ENCODE peak calls at places on chromosomes 7 and 10, in four cellular contexts. One of them, this sample, is unnamed.

GRCh38 chr10:96794786-96795733 is 37.0 kb upstream of the LCOR start:
- DNase-seq in IMR-90: no peak
- DNase-seq in H1: no peak
- DNase-seq in GM12878: no peak
- DNase-seq in this sample: no peak

GRCh38 chr7:117871778-117872538 is 1.3 kb downstream of the CTTNBP2 start:
- DNase-seq in IMR-90: no peak
- DNase-seq in H1: peak; percentile 68
- DNase-seq in GM12878: no peak
- DNase-seq in this sample: no peak

GRCh38 chr10:132714906-132715790 is 70.8 kb downstream of the NKX6-2 start:
- DNase-seq in IMR-90: no peak
- DNase-seq in GM12878: no peak
- DNase-seq in H1: no peak
- DNase-seq in this sample: no peak

GRCh38 chr10:1376384-1376945 is 320.3 kb downstream of the WDR37 start:
- DNase-seq in H1: peak; percentile 43
- DNase-seq in GM12878: no peak
- DNase-seq in IMR-90: no peak
- DNase-seq in this sample: no peak

GRCh38 chr10:113825791-113826190 is 28.1 kb downstream of the DCLRE1A start:
- DNase-seq in IMR-90: peak; percentile 33
- DNase-seq in H1: no peak
- DNase-seq in GM12878: no peak
- DNase-seq in this sample: no peak

GRCh38 chr7:117219485-117219884 is 103.4 kb downstream of the WNT2 start:
- DNase-seq in H1: no peak
- DNase-seq in IMR-90: peak; percentile 41
- DNase-seq in GM12878: no peak
- DNase-seq in this sample: no peak

GRCh38 chr7:128148676-128149075 is 92.4 kb upstream of the LEP start:
- DNase-seq in IMR-90: no peak
- DNase-seq in GM12878: no peak
- DNase-seq in H1: no peak
- DNase-seq in this sample: no peak

GRCh38 chr10:75223507-75223906 is 12.2 kb downstream of the COMTD1 start:
- DNase-seq in IMR-90: no peak
- DNase-seq in H1: no peak
- DNase-seq in GM12878: no peak
- DNase-seq in this sample: no peak

GRCh38 chr10:108899686-108900085 is 1023.6 kb downstream of the XPNPEP1 start:
- DNase-seq in IMR-90: no peak
- DNase-seq in GM12878: no peak
- DNase-seq in H1: no peak
- DNase-seq in this sample: no peak

GRCh38 chr10:77501152-77501845 is 136.3 kb downstream of the KCNMA1 start:
- DNase-seq in GM12878: no peak
- DNase-seq in H1: no peak
- DNase-seq in IMR-90: peak; percentile 93
- DNase-seq in this sample: no peak

GRCh38 chr10:77974396-77975074 is 48.0 kb upstream of the DLG5 start:
- DNase-seq in H1: peak; percentile 66
- DNase-seq in IMR-90: peak; percentile 67
- DNase-seq in GM12878: no peak
- DNase-seq in this sample: peak; percentile 83

GRCh38 chr10:11758527-11759236 is 16.5 kb downstream of the ECHDC3 start:
- DNase-seq in GM12878: no peak
- DNase-seq in IMR-90: no peak
- DNase-seq in H1: no peak
- DNase-seq in this sample: no peak

GRCh38 chr10:126955396-126955795 is 50.2 kb downstream of the DOCK1 start:
- DNase-seq in IMR-90: no peak
- DNase-seq in GM12878: no peak
- DNase-seq in H1: no peak
- DNase-seq in this sample: no peak

GRCh38 chr7:149081914-149082313 is 8.6 kb downstream of the ZNF786 start:
- DNase-seq in H1: no peak
- DNase-seq in IMR-90: no peak
- DNase-seq in GM12878: no peak
- DNase-seq in this sample: no peak

GRCh38 chr7:90236890-90237289 is 8.1 kb upstream of the CFAP69 start:
- DNase-seq in H1: no peak
- DNase-seq in GM12878: no peak
- DNase-seq in IMR-90: no peak
- DNase-seq in this sample: no peak

GRCh38 chr10:51000976-51001375 is 73.3 kb upstream of the PRKG1 start:
- DNase-seq in GM12878: no peak
- DNase-seq in IMR-90: peak; percentile 49
- DNase-seq in H1: no peak
- DNase-seq in this sample: no peak

GRCh38 chr10:116722736-116723427 is 19.5 kb downstream of the HSPA12A start:
- DNase-seq in GM12878: no peak
- DNase-seq in H1: no peak
- DNase-seq in IMR-90: no peak
- DNase-seq in this sample: no peak

GRCh38 chr7:134279336-134279735 is 37.4 kb downstream of the SLC35B4 start:
- DNase-seq in GM12878: no peak
- DNase-seq in H1: no peak
- DNase-seq in IMR-90: no peak
- DNase-seq in this sample: no peak

GRCh38 chr7:47534322-47535032 is 47.4 kb downstream of the TNS3 start:
- DNase-seq in H1: no peak
- DNase-seq in GM12878: no peak
- DNase-seq in IMR-90: no peak
- DNase-seq in this sample: peak; percentile 17
- TF ChIP-seq CHD1 in H1: no peak
- TF ChIP-seq CHD1 in GM12878: no peak
- TF ChIP-seq CHD1 in IMR-90: no peak
- TF ChIP-seq CHD1 in this sample: no peak

DNA sequence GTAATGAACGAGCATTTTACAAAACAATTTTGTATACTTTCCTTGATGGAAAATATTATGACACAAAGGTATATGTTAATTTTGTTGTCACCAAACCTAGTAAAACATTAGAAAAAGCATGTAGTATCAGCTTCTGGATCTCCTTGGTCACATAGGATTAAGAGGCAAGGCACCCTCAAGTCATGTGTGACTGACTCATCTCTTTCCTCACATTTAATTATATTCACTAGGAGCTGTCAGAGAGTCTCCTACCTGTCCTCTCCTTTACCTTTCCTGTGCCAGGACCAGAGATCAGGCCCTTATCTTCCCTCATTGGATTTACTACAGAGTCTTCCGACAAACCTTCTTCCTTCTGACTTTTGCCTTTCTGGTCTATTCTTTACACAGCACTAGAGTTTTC is 111.3 kb upstream of the RPA3 start:
- DNase-seq in GM12878: no peak
- DNase-seq in H1: no peak
- DNase-seq in IMR-90: no peak
- DNase-seq in this sample: peak; percentile 6
- TF ChIP-seq CHD1 in GM12878: no peak
- TF ChIP-seq CHD1 in H1: no peak
- TF ChIP-seq CHD1 in IMR-90: no peak
- TF ChIP-seq CHD1 in this sample: no peak

DNA sequence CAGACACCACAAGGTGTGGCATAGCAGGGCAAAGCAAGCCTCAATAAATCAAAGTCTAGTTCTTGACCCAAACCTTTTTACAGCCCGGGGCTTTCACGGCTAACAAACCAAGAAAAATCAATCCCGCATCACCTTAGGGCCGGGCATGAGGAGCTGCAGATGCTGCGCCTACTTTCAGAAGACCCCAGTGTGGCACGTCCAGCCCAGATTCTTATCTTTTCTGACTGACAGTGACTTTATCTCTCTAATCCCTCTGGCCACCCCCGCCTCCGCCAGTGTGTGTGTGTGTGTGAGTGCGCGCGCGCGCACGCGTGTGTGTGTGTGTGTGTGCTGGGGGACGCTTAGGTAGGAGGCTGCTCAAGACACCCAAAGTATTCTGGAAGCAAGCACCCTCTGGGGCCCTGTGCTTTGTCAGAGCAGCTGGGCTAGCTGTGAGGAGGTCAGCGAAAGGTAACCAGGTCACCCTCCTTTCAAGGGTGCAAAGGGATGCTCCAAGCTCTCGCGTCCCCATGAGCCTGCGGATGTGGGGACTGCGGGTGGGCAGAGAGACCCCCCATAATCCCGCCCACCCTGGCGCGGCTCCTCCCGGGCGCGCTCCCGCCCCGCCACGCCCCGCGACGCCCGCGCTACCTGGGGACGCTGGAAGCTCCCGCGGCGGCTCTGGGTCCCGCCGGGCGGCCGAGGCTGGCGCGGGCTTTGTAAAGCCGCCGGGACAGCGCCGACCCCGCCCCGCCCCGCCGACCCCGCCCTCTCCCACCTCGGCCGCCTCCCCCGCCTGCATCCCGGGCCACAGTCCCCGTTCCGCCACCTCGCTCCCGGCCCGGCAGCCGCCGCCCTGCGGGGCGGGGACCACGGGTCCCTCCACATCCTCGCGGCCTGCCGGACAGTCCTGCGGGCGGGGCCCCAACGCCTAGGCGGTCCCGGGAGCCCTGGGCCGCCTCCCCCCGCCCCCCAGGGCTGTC is 57.1 kb upstream of the RHOBTB1 start:
- DNase-seq in IMR-90: peak; percentile 11
- DNase-seq in GM12878: no peak
- DNase-seq in H1: peak; percentile 68
- DNase-seq in this sample: peak; percentile 88
- TF ChIP-seq CHD1 in IMR-90: no peak
- TF ChIP-seq CHD1 in GM12878: no peak
- TF ChIP-seq CHD1 in H1: no peak
- TF ChIP-seq CHD1 in this sample: no peak

GRCh38 chr10:109957092-109957797 is 33.9 kb upstream of the XPNPEP1 start:
- DNase-seq in GM12878: peak; percentile 86
- DNase-seq in H1: no peak
- DNase-seq in IMR-90: no peak
- DNase-seq in this sample: no peak
- TF ChIP-seq CHD1 in GM12878: no peak
- TF ChIP-seq CHD1 in H1: no peak
- TF ChIP-seq CHD1 in IMR-90: no peak
- TF ChIP-seq CHD1 in this sample: no peak

DNA sequence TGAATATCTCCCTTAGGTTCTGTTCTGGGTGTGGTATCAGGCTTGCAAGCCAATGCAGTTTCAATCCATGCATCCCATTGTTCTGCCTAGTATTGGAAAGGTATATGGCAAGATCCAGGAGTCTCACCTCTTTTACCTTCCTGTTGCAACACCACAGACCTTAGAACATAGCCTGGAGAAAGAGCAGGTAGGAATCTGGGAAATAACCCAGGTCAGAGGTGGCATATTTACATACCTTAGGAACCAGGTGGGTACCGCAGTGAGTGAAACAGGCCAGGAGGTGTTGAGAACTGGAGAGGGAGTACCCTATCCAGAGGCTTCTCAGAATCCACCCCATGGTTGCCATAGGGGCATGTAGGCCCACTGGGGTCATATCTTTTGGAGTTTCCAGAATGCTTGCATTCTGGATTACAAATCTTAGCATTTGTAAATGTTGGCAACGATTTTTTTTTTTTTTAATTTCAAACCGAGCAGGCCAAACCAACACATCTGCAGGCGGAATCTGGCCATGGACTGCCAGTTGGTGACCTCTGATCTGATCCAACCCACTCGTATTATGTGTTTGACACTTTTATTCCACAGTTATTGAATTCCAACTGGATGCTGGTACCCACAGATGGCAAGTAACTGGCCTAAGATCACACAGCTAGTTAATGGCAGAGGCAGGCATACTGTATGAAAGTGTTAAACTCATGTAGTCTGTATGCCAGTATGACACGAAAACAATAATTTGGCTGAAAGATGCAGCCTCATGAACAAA is 180.3 kb upstream of the TCF7L2 start:
- DNase-seq in GM12878: no peak
- DNase-seq in H1: no peak
- DNase-seq in IMR-90: no peak
- DNase-seq in this sample: no peak
- TF ChIP-seq CHD1 in GM12878: no peak
- TF ChIP-seq CHD1 in H1: no peak
- TF ChIP-seq CHD1 in IMR-90: no peak
- TF ChIP-seq CHD1 in this sample: no peak

GRCh38 chr7:37912756-37913155 is 3.9 kb downstream of the SFRP4 start:
- DNase-seq in GM12878: no peak
- DNase-seq in H1: no peak
- DNase-seq in IMR-90: no peak
- DNase-seq in this sample: no peak

GRCh38 chr7:37908221-37908788 is 8.3 kb downstream of the SFRP4 start:
- DNase-seq in IMR-90: peak; percentile 26
- DNase-seq in H1: no peak
- DNase-seq in GM12878: no peak
- DNase-seq in this sample: no peak
- TF ChIP-seq CHD1 in IMR-90: no peak
- TF ChIP-seq CHD1 in H1: no peak
- TF ChIP-seq CHD1 in GM12878: no peak
- TF ChIP-seq CHD1 in this sample: no peak

GRCh38 chr10:68812420-68812819 is 14.9 kb upstream of the STOX1 start:
- DNase-seq in H1: no peak
- DNase-seq in IMR-90: no peak
- DNase-seq in GM12878: no peak
- DNase-seq in this sample: no peak
- TF ChIP-seq CHD1 in H1: no peak
- TF ChIP-seq CHD1 in IMR-90: no peak
- TF ChIP-seq CHD1 in GM12878: no peak
- TF ChIP-seq CHD1 in this sample: no peak

GRCh38 chr10:5184987-5185386 is at the start of gene AKR1C8:
- DNase-seq in IMR-90: no peak
- DNase-seq in GM12878: no peak
- DNase-seq in H1: no peak
- DNase-seq in this sample: no peak
- TF ChIP-seq CHD1 in IMR-90: no peak
- TF ChIP-seq CHD1 in GM12878: no peak
- TF ChIP-seq CHD1 in H1: no peak
- TF ChIP-seq CHD1 in this sample: no peak

This sample was measured in K562.